ENCODE peak calls at places on chromosomes 5 and 9, in five cellular contexts. One of them, this sample, is unnamed.

GRCh38 chr5:131265318-131265803 is 1.5 kb downstream of the CDC42SE2 start:
- DNase-seq in GM23338: peak
- DNase-seq in NCI-H226: no peak
- DNase-seq in HEK293T: peak
- DNase-seq in GM20000: peak
- DNase-seq in this sample: peak

GRCh38 chr9:6739218-6739617 is 18.6 kb upstream of the KDM4C start:
- DNase-seq in GM23338: peak
- DNase-seq in NCI-H226: peak
- DNase-seq in HEK293T: peak
- DNase-seq in GM20000: peak
- DNase-seq in this sample: peak

GRCh38 chr5:56128166-56128565 is 105.0 kb downstream of the ANKRD55 start:
- DNase-seq in GM23338: no peak
- DNase-seq in HEK293T: no peak
- DNase-seq in NCI-H226: no peak
- DNase-seq in GM20000: no peak
- DNase-seq in this sample: no peak

GRCh38 chr5:44888435-44888834 is 79.7 kb downstream of the MRPS30 start:
- DNase-seq in GM20000: no peak
- DNase-seq in GM23338: no peak
- DNase-seq in HEK293T: no peak
- DNase-seq in NCI-H226: no peak
- DNase-seq in this sample: no peak

GRCh38 chr5:160353379-160353778 is 17.0 kb downstream of the C1QTNF2 start:
- DNase-seq in GM20000: no peak
- DNase-seq in GM23338: peak
- DNase-seq in HEK293T: no peak
- DNase-seq in NCI-H226: no peak
- DNase-seq in this sample: no peak

GRCh38 chr9:90838098-90838497 is 36.5 kb downstream of the SYK start:
- DNase-seq in GM23338: peak
- DNase-seq in NCI-H226: no peak
- DNase-seq in GM20000: no peak
- DNase-seq in HEK293T: no peak
- DNase-seq in this sample: no peak

GRCh38 chr9:114387678-114388431 is at the start of gene AKNA:
- DNase-seq in NCI-H226: no peak
- DNase-seq in GM23338: peak
- DNase-seq in HEK293T: no peak
- DNase-seq in GM20000: peak
- DNase-seq in this sample: peak

GRCh38 chr5:61626639-61627282 is 294.7 kb downstream of the ZSWIM6 start:
- DNase-seq in HEK293T: no peak
- DNase-seq in GM20000: peak
- DNase-seq in GM23338: no peak
- DNase-seq in NCI-H226: no peak
- DNase-seq in this sample: no peak

GRCh38 chr5:19739691-19740090 is 248.3 kb downstream of the CDH18 start:
- DNase-seq in GM23338: no peak
- DNase-seq in GM20000: no peak
- DNase-seq in NCI-H226: no peak
- DNase-seq in HEK293T: no peak
- DNase-seq in this sample: peak

GRCh38 chr5:54520438-54520846 is 2.9 kb downstream of the SNX18 start:
- DNase-seq in HEK293T: no peak
- DNase-seq in GM23338: peak
- DNase-seq in NCI-H226: no peak
- DNase-seq in GM20000: no peak
- DNase-seq in this sample: peak

GRCh38 chr9:75163764-75164163 is 75.5 kb downstream of the OSTF1 start:
- DNase-seq in GM20000: no peak
- DNase-seq in HEK293T: no peak
- DNase-seq in GM23338: no peak
- DNase-seq in NCI-H226: no peak
- DNase-seq in this sample: no peak

GRCh38 chr9:99955606-99956005 is 49.2 kb downstream of the STX17 start:
- DNase-seq in HEK293T: no peak
- DNase-seq in GM23338: no peak
- DNase-seq in NCI-H226: no peak
- DNase-seq in GM20000: no peak
- DNase-seq in this sample: peak

GRCh38 chr5:54270326-54270725 is 40.0 kb downstream of the ARL15 start:
- DNase-seq in GM20000: no peak
- DNase-seq in NCI-H226: no peak
- DNase-seq in GM23338: no peak
- DNase-seq in HEK293T: no peak
- DNase-seq in this sample: no peak

GRCh38 chr9:122109035-122109813 is 16.1 kb upstream of the TTLL11 start:
- DNase-seq in HEK293T: no peak
- DNase-seq in NCI-H226: no peak
- DNase-seq in GM20000: no peak
- DNase-seq in GM23338: no peak
- DNase-seq in this sample: no peak

GRCh38 chr9:96859461-96860198 is 5.3 kb upstream of the ZNF782 start:
- DNase-seq in NCI-H226: peak
- DNase-seq in HEK293T: no peak
- DNase-seq in GM23338: no peak
- DNase-seq in GM20000: no peak
- DNase-seq in this sample: peak

GRCh38 chr5:81022688-81023084 is 62.5 kb downstream of the RASGRF2 start:
- DNase-seq in GM23338: no peak
- DNase-seq in GM20000: no peak
- DNase-seq in NCI-H226: no peak
- DNase-seq in HEK293T: no peak
- DNase-seq in this sample: no peak

GRCh38 chr5:172909931-172910502 is 49.2 kb upstream of the RPL26L1 start:
- DNase-seq in GM20000: no peak
- DNase-seq in GM23338: no peak
- DNase-seq in NCI-H226: no peak
- DNase-seq in HEK293T: no peak
- DNase-seq in this sample: peak

GRCh38 chr5:122264610-122265009 is 47.4 kb upstream of the SNCAIP start:
- DNase-seq in NCI-H226: no peak
- DNase-seq in GM23338: no peak
- DNase-seq in GM20000: no peak
- DNase-seq in HEK293T: no peak
- DNase-seq in this sample: peak

GRCh38 chr5:161483721-161484120 is 62.8 kb downstream of the GABRB2 start:
- DNase-seq in NCI-H226: no peak
- DNase-seq in GM20000: no peak
- DNase-seq in GM23338: no peak
- DNase-seq in HEK293T: no peak
- DNase-seq in this sample: no peak

This sample was measured in left kidney.